ENCODE peak calls at places on chromosomes 3 and 15, in four cellular contexts. One of them, this sample, is unnamed.

GRCh38 chr15:60673918-60674558 is 195.1 kb upstream of the ICE2 start:
- DNase-seq in HepG2: peak; percentile 13
- DNase-seq in fibroblast of lung: peak; percentile 96
- DNase-seq in lung: peak; percentile 42
- DNase-seq in this sample: peak; percentile 75

GRCh38 chr3:131304890-131305289 is 76.7 kb upstream of the NUDT16 start:
- DNase-seq in HepG2: no peak
- DNase-seq in fibroblast of lung: no peak
- DNase-seq in lung: no peak
- DNase-seq in this sample: no peak

GRCh38 chr3:39809181-39809994 is at the start of gene MYRIP:
- DNase-seq in HepG2: peak; percentile 32
- DNase-seq in fibroblast of lung: peak; percentile 7
- DNase-seq in lung: peak; percentile 66
- DNase-seq in this sample: no peak

GRCh38 chr15:89389841-89390603 is 55.4 kb upstream of the POLG start:
- DNase-seq in HepG2: no peak
- DNase-seq in fibroblast of lung: no peak
- DNase-seq in lung: no peak
- DNase-seq in this sample: no peak

GRCh38 chr3:138625707-138626365 is 17.3 kb downstream of the FAIM start:
- DNase-seq in HepG2: no peak
- DNase-seq in fibroblast of lung: peak; percentile 71
- DNase-seq in lung: no peak
- DNase-seq in this sample: no peak

GRCh38 chr3:145678401-145678800 is 482.6 kb downstream of the PLOD2 start:
- DNase-seq in HepG2: no peak
- DNase-seq in fibroblast of lung: no peak
- DNase-seq in lung: no peak
- DNase-seq in this sample: no peak

GRCh38 chr3:119660474-119661150 is at the start of gene POPDC2:
- DNase-seq in HepG2: no peak
- DNase-seq in fibroblast of lung: no peak
- DNase-seq in lung: no peak
- DNase-seq in this sample: no peak

GRCh38 chr3:8767667-8768363 is 1.6 kb downstream of the OXTR start:
- DNase-seq in HepG2: peak; percentile 28
- DNase-seq in fibroblast of lung: peak; percentile 51
- DNase-seq in lung: no peak
- DNase-seq in this sample: no peak

GRCh38 chr15:63833246-63833696 is 477 bp downstream of the HERC1 start:
- DNase-seq in HepG2: no peak
- DNase-seq in fibroblast of lung: peak; percentile 64
- DNase-seq in lung: peak; percentile 31
- DNase-seq in this sample: no peak

GRCh38 chr3:55169608-55170010 is 241.8 kb upstream of the LRTM1 start:
- DNase-seq in HepG2: no peak
- DNase-seq in fibroblast of lung: peak; percentile 100
- DNase-seq in lung: no peak
- DNase-seq in this sample: no peak

GRCh38 chr15:98751767-98752166 is 103.4 kb downstream of the IGF1R start:
- DNase-seq in HepG2: peak; percentile 31
- DNase-seq in fibroblast of lung: no peak
- DNase-seq in lung: no peak
- DNase-seq in this sample: no peak

GRCh38 chr15:40252141-40252437 is 13.2 kb downstream of the PAK6 start:
- DNase-seq in HepG2: no peak
- DNase-seq in fibroblast of lung: no peak
- DNase-seq in lung: no peak
- DNase-seq in this sample: no peak

GRCh38 chr15:70196314-70197291 is 98.9 kb upstream of the TLE3 start:
- DNase-seq in HepG2: peak; percentile 89
- DNase-seq in fibroblast of lung: peak; percentile 99
- DNase-seq in lung: peak; percentile 49
- DNase-seq in this sample: no peak

GRCh38 chr15:70528270-70528706 is 235.1 kb downstream of the UACA start:
- DNase-seq in HepG2: peak; percentile 66
- DNase-seq in fibroblast of lung: peak; percentile 85
- DNase-seq in lung: no peak
- DNase-seq in this sample: no peak

GRCh38 chr3:50584391-50584790 is 15.1 kb downstream of the HEMK1 start:
- DNase-seq in HepG2: no peak
- DNase-seq in fibroblast of lung: no peak
- DNase-seq in lung: no peak
- DNase-seq in this sample: no peak

GRCh38 chr3:26437678-26438077 is 184.9 kb upstream of the LRRC3B start:
- DNase-seq in HepG2: no peak
- DNase-seq in fibroblast of lung: peak; percentile 80
- DNase-seq in lung: no peak
- DNase-seq in this sample: no peak

GRCh38 chr15:44654858-44655257 is 8.6 kb downstream of the SPG11 start:
- DNase-seq in HepG2: no peak
- DNase-seq in fibroblast of lung: no peak
- DNase-seq in lung: no peak
- DNase-seq in this sample: no peak

GRCh38 chr15:48402778-48403177 is 71.5 kb downstream of the DUT start:
- DNase-seq in HepG2: no peak
- DNase-seq in fibroblast of lung: peak; percentile 65
- DNase-seq in lung: no peak
- DNase-seq in this sample: no peak

GRCh38 chr3:106765342-106765741 is 611.9 kb upstream of the CCDC54 start:
- DNase-seq in HepG2: no peak
- DNase-seq in fibroblast of lung: peak; percentile 99
- DNase-seq in lung: no peak
- DNase-seq in this sample: no peak

GRCh38 chr3:179981646-179982045 is 55.1 kb downstream of the PEX5L start:
- DNase-seq in HepG2: no peak
- DNase-seq in fibroblast of lung: no peak
- DNase-seq in lung: no peak
- DNase-seq in this sample: no peak

GRCh38 chr3:188507244-188507720 is 353.3 kb downstream of the LPP start:
- DNase-seq in HepG2: peak; percentile 8
- DNase-seq in fibroblast of lung: peak; percentile 98
- DNase-seq in lung: no peak
- DNase-seq in this sample: no peak

GRCh38 chr3:152159328-152159727 is 109.4 kb upstream of the MBNL1 start:
- DNase-seq in HepG2: no peak
- DNase-seq in fibroblast of lung: peak; percentile 91
- DNase-seq in lung: no peak
- DNase-seq in this sample: no peak

GRCh38 chr15:77335298-77335697 is 84.6 kb downstream of the PEAK1 start:
- DNase-seq in HepG2: no peak
- DNase-seq in fibroblast of lung: peak; percentile 37
- DNase-seq in lung: no peak
- DNase-seq in this sample: no peak

GRCh38 chr3:37144806-37145205 is 29.6 kb downstream of the LRRFIP2 start:
- DNase-seq in HepG2: peak; percentile 30
- DNase-seq in fibroblast of lung: no peak
- DNase-seq in lung: no peak
- DNase-seq in this sample: no peak

GRCh38 chr3:190718691-190719090 is 143.8 kb downstream of the GMNC start:
- DNase-seq in HepG2: no peak
- DNase-seq in fibroblast of lung: peak; percentile 87
- DNase-seq in lung: no peak
- DNase-seq in this sample: no peak

GRCh38 chr3:15654891-15655290 is 53.3 kb downstream of the BTD start:
- DNase-seq in HepG2: no peak
- DNase-seq in fibroblast of lung: no peak
- DNase-seq in lung: no peak
- DNase-seq in this sample: no peak

GRCh38 chr3:183197734-183198133 is 35.2 kb upstream of the LAMP3 start:
- DNase-seq in HepG2: no peak
- DNase-seq in fibroblast of lung: no peak
- DNase-seq in lung: no peak
- DNase-seq in this sample: no peak

GRCh38 chr3:49609314-49609713 is 55.0 kb downstream of the BSN start:
- DNase-seq in HepG2: no peak
- DNase-seq in fibroblast of lung: no peak
- DNase-seq in lung: no peak
- DNase-seq in this sample: peak; percentile 9

GRCh38 chr15:74402873-74403589 is 30.7 kb downstream of the SEMA7A start:
- DNase-seq in HepG2: no peak
- DNase-seq in fibroblast of lung: no peak
- DNase-seq in lung: peak; percentile 36
- DNase-seq in this sample: no peak

GRCh38 chr3:17579289-17580031 is 163.0 kb downstream of the TBC1D5 start:
- DNase-seq in HepG2: no peak
- DNase-seq in fibroblast of lung: peak; percentile 76
- DNase-seq in lung: no peak
- DNase-seq in this sample: no peak

GRCh38 chr3:17583530-17583929 is 158.9 kb downstream of the TBC1D5 start:
- DNase-seq in HepG2: no peak
- DNase-seq in fibroblast of lung: no peak
- DNase-seq in lung: no peak
- DNase-seq in this sample: no peak

GRCh38 chr3:17581421-17582080 is 160.9 kb downstream of the TBC1D5 start:
- DNase-seq in HepG2: no peak
- DNase-seq in fibroblast of lung: no peak
- DNase-seq in lung: no peak
- DNase-seq in this sample: no peak

GRCh38 chr3:17577795-17578520 is 164.5 kb downstream of the TBC1D5 start:
- DNase-seq in HepG2: no peak
- DNase-seq in fibroblast of lung: peak; percentile 79
- DNase-seq in lung: no peak
- DNase-seq in this sample: no peak

GRCh38 chr3:17580901-17581300 is 161.5 kb downstream of the TBC1D5 start:
- DNase-seq in HepG2: no peak
- DNase-seq in fibroblast of lung: no peak
- DNase-seq in lung: no peak
- DNase-seq in this sample: no peak
- H3K4me1 ChIP-seq in HepG2: no peaks in the 10 kb centered on the region
- H3K4me1 ChIP-seq in fibroblast of lung: no peaks in the 10 kb centered on the region
- H3K4me1 ChIP-seq in lung: peaks cover 4% of the 10 kb centered on the region
- H3K4me1 ChIP-seq in this sample: no peaks in the 10 kb centered on the region

DNA sequence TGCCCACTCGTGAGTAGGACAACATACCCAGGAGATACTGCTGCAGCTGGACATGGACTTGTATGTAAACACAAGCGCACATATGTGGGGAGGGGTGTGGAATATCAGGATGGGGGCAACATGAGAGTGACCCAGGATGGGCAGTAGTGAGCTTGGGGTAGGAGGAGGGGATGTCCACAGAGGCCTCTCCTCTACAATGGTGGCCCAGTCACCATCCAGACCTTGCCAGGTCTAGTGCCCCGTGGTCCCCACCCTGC is 266 bp upstream of the ZBTB47 start:
- DNase-seq in HepG2: no peak
- DNase-seq in fibroblast of lung: no peak
- DNase-seq in lung: no peak
- DNase-seq in this sample: no peak
- H3K4me3 ChIP-seq in HepG2: peak overlapping the region; percentile 83
- H3K4me3 ChIP-seq in fibroblast of lung: peak overlapping the region; percentile 60
- H3K4me3 ChIP-seq in lung: peak overlapping the region; percentile 75
- H3K4me3 ChIP-seq in this sample: peak overlapping the region; percentile 91

DNA sequence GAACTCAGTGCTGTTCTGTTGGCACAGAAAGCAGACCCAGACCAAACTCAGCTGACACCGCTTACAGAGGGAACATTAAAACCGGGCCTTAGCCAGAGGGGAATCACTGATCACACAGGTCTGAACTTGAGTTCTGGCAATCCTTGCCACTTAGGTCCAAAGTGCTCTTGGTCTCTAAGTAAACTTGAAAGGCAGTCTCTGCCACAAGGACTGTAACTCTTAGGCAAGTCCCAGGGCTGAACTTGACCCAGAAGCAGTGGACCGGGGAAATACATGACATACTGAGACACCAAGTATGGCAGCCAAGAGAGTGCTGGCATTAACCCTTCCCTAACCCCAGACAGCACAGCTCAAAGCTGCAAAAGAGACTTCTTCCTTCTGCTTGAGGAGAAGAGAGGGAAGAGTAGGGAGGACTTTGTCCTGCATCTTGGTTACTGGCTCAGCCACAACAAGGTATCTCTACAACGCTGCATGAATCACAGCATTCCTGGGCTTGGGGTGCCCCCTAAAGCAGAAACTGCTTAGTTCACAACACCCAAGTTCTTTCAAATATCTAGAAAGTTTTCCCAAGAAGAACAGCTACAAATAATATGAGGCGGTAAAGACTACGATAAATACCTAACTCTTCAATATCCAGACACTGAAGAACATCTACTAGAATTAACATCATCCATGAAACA is 32.5 kb downstream of the NAALADL2 start:
- DNase-seq in HepG2: no peak
- DNase-seq in fibroblast of lung: no peak
- DNase-seq in lung: peak; percentile 58
- DNase-seq in this sample: no peak
- TF ChIP-seq CTCF in HepG2: peak; percentile 5
- TF ChIP-seq CTCF in fibroblast of lung: no peak
- TF ChIP-seq CTCF in lung: no peak
- TF ChIP-seq CTCF in this sample: no peak

GRCh38 chr3:129281726-129282125 is 3.1 kb downstream of the HMCES start:
- DNase-seq in HepG2: no peak
- DNase-seq in fibroblast of lung: no peak
- DNase-seq in lung: no peak
- DNase-seq in this sample: no peak

GRCh38 chr3:129277829-129278271 is 820 bp upstream of the HMCES start:
- DNase-seq in HepG2: no peak
- DNase-seq in fibroblast of lung: no peak
- DNase-seq in lung: no peak
- DNase-seq in this sample: no peak

GRCh38 chr3:129278439-129278969 is at the start of gene HMCES:
- DNase-seq in HepG2: peak; percentile 80
- DNase-seq in fibroblast of lung: peak; percentile 79
- DNase-seq in lung: peak; percentile 95
- DNase-seq in this sample: peak; percentile 87

GRCh38 chr3:129278970-129279906 is 568 bp downstream of the HMCES start:
- DNase-seq in HepG2: peak; percentile 67
- DNase-seq in fibroblast of lung: peak; percentile 81
- DNase-seq in lung: peak; percentile 33
- DNase-seq in this sample: peak; percentile 67

GRCh38 chr3:129280183-129280582 is 1.5 kb downstream of the HMCES start:
- DNase-seq in HepG2: no peak
- DNase-seq in fibroblast of lung: no peak
- DNase-seq in lung: no peak
- DNase-seq in this sample: no peak
- H3K4me1 ChIP-seq in HepG2: peaks cover 44% of the 10 kb centered on the region
- H3K4me1 ChIP-seq in fibroblast of lung: peaks cover 8% of the 10 kb centered on the region
- H3K4me1 ChIP-seq in lung: no peaks in the 10 kb centered on the region
- H3K4me1 ChIP-seq in this sample: no peaks in the 10 kb centered on the region